ENCODE peak calls at places on chromosomes 11 and 22, in four cellular contexts. One of them, this sample, is unnamed.

GRCh38 chr11:88292156-88292844 is 45.2 kb downstream of the CTSC start:
- DNase-seq in WTC11: no peak
- DNase-seq in ACHN: peak
- DNase-seq in NB4: no peak
- DNase-seq in this sample: peak

GRCh38 chr11:73342633-73343032 is 33.6 kb upstream of the RELT start:
- DNase-seq in WTC11: peak
- DNase-seq in ACHN: no peak
- DNase-seq in NB4: no peak
- DNase-seq in this sample: no peak

GRCh38 chr11:127105578-127105977 is 105.0 kb upstream of the KIRREL3 start:
- DNase-seq in WTC11: no peak
- DNase-seq in ACHN: no peak
- DNase-seq in NB4: no peak
- DNase-seq in this sample: no peak

GRCh38 chr11:17986711-17987220 is 26.1 kb downstream of the SERGEF start:
- DNase-seq in WTC11: no peak
- DNase-seq in ACHN: no peak
- DNase-seq in NB4: no peak
- DNase-seq in this sample: no peak

GRCh38 chr11:3837793-3838192 is 3.0 kb downstream of the RHOG start:
- DNase-seq in WTC11: no peak
- DNase-seq in ACHN: no peak
- DNase-seq in NB4: peak
- DNase-seq in this sample: no peak

GRCh38 chr11:76856111-76856510 is 4.6 kb upstream of the ACER3 start:
- DNase-seq in WTC11: no peak
- DNase-seq in ACHN: no peak
- DNase-seq in NB4: peak
- DNase-seq in this sample: no peak

GRCh38 chr11:2299773-2300172 is 1.9 kb downstream of the C11orf21 start:
- DNase-seq in WTC11: no peak
- DNase-seq in ACHN: no peak
- DNase-seq in NB4: peak
- DNase-seq in this sample: no peak

GRCh38 chr22:45096256-45096907 is 67.3 kb upstream of the NUP50 start:
- DNase-seq in WTC11: peak
- DNase-seq in ACHN: peak
- DNase-seq in NB4: peak
- DNase-seq in this sample: peak

GRCh38 chr22:45548991-45549736 is 46.5 kb downstream of the FBLN1 start:
- DNase-seq in WTC11: no peak
- DNase-seq in ACHN: no peak
- DNase-seq in NB4: peak
- DNase-seq in this sample: peak

GRCh38 chr22:36395061-36395849 is 7.5 kb upstream of the MYH9 start:
- DNase-seq in WTC11: no peak
- DNase-seq in ACHN: no peak
- DNase-seq in NB4: no peak
- DNase-seq in this sample: no peak

GRCh38 chr22:21711851-21712250 is 23.7 kb downstream of the YPEL1 start:
- DNase-seq in WTC11: no peak
- DNase-seq in ACHN: no peak
- DNase-seq in NB4: no peak
- DNase-seq in this sample: no peak

This sample was measured in LoVo.